ENCODE peak calls at places on chromosome X, in eight cellular contexts. G is activated CD8-positive, alpha-beta T cell treated with anti-CD3 and anti-CD28 coated beads for 36 hours; E is HFF-Myc; P is A549; D is AG04450; H is Calu3; X is fibroblast of the aortic adventitia; Q is HepG2. J is an unnamed sample.

GRCh38 chrX:78555401-78555980 is 103.6 kb downstream of the RTL3 start:
- DNase-seq in H (no peak), D (no peak), X (peak; percentile 19), P (no peak), Q (no peak), G (no peak), E (no peak), J (no peak)

GRCh38 chrX:104987063-104987462 is 233.4 kb downstream of the TEX13A start:
- DNase-seq in P (no peak), D (no peak), H (no peak), E (no peak), Q (no peak), X (no peak), G (no peak), J (no peak)

GRCh38 chrX:3712870-3713224 is 602 bp downstream of the PRKX start:
- DNase-seq in P (no peak), H (no peak), D (no peak), E (no peak), Q (no peak), X (no peak), G (peak; percentile 9), J (no peak)

GRCh38 chrX:118164138-118164537 is 47.5 kb upstream of the KLHL13 start:
- DNase-seq in D (no peak), E (no peak), Q (no peak), X (no peak), H (no peak), P (no peak), G (no peak), J (no peak)

GRCh38 chrX:24168807-24169206 is 19.3 kb downstream of the ZFX start:
- DNase-seq in X (no peak), D (no peak), E (no peak), P (no peak), H (no peak), Q (no peak), G (peak; percentile 33), J (no peak)

GRCh38 chrX:133235830-133236229 is 17.7 kb upstream of the TFDP3 start:
- DNase-seq in G (no peak), Q (no peak), E (no peak), H (no peak), D (no peak), P (no peak), X (no peak), J (no peak)

GRCh38 chrX:135373357-135373756 is 48.4 kb upstream of the SMIM10L2A start:
- DNase-seq in P (no peak), H (no peak), E (no peak), G (no peak), D (no peak), X (no peak), Q (no peak), J (no peak)

GRCh38 chrX:129938081-129938480 is 32.1 kb downstream of the UTP14A start:
- DNase-seq in G (no peak), D (no peak), X (no peak), Q (no peak), H (no peak), P (no peak), E (no peak), J (no peak)

GRCh38 chrX:149881081-149881711 is at the start of gene MAGEA8:
- DNase-seq in D (no peak), X (no peak), G (peak; percentile 7), Q (no peak), H (no peak), P (no peak), E (no peak), J (no peak)

GRCh38 chrX:18047440-18047940 is 173.2 kb downstream of the BEND2 start:
- DNase-seq in E (no peak), X (no peak), D (no peak), H (no peak), Q (no peak), G (no peak), P (no peak), J (no peak)

GRCh38 chrX:10138726-10139125 is 18.0 kb upstream of the CLCN4 start:
- DNase-seq in Q (no peak), E (no peak), P (no peak), G (no peak), D (no peak), H (no peak), X (no peak), J (no peak)

GRCh38 chrX:77793950-77794349 is 7.9 kb upstream of the ATRX start:
- DNase-seq in G (no peak), P (no peak), X (no peak), Q (no peak), E (no peak), H (no peak), D (no peak), J (no peak)

GRCh38 chrX:40176979-40177430 is 79.2 kb upstream of the BCOR start:
- DNase-seq in D (no peak), P (no peak), G (no peak), Q (peak; percentile 50), X (no peak), H (no peak), E (no peak), J (peak; percentile 11)

GRCh38 chrX:41889317-41890025 is 33.9 kb downstream of the CASK start:
- DNase-seq in Q (peak; percentile 44), X (peak; percentile 14), G (no peak), D (no peak), E (no peak), P (peak; percentile 6), H (no peak), J (no peak)

GRCh38 chrX:40576291-40576690 is 4.5 kb upstream of the ATP6AP2 start:
- DNase-seq in P (no peak), D (no peak), Q (no peak), X (no peak), G (no peak), H (no peak), E (no peak), J (no peak)

GRCh38 chrX:154074199-154074598 is 23.3 kb downstream of the MECP2 start:
- DNase-seq in P (peak; percentile 48), Q (peak; percentile 19), E (no peak), D (no peak), X (peak; percentile 78), H (no peak), G (no peak), J (no peak)

GRCh38 chrX:10356979-10357378 is 200.2 kb downstream of the CLCN4 start:
- DNase-seq in P (no peak), X (peak; percentile 1), G (peak; percentile 1), D (no peak), Q (no peak), H (no peak), E (no peak), J (no peak)

GRCh38 chrX:137926090-137926489 is 360.2 kb downstream of the ZIC3 start:
- DNase-seq in H (no peak), P (no peak), Q (no peak), D (no peak), E (no peak), G (no peak), X (no peak), J (peak; percentile 13)
- TF ChIP-seq CTCF in H (no peak), P (peak; percentile 7), Q (peak; percentile 14), D (no peak), E (no peak), G (no peak), X (no peak), J (peak; percentile 49)

DNA sequence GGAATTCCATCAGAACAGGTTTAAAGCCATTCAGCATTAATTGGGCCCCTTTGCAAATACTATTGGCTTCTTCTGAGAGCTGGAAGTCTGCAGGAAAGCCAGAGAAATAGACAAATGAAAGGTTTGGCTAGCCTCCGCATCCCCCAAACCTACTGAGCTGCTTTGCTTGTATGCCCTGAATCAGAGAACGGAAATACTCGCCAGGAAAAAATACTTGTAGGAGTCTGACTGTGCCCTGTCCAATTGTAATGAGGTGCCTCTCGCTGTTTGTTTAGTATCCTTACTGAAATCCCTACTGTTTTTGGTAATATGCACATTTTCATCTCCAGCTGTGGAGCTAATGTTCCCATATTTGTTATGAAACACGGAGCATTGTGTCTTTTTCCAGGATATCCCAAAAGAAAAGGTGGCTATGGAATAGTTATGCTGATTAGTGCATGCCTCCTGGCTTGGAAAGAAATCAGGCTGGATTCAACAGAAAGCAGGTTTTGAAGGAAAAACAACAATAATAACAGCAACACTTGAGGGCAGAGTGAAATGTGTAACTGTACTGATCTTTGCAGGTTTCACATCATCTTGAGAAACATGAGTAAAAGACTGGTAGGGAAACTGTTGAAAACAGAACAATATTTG is 50.7 kb upstream of the NLGN4X start:
- DNase-seq in G (no peak), E (no peak), Q (no peak), D (no peak), H (no peak), P (no peak), X (no peak), J (no peak)
- TF ChIP-seq CTCF in G (no peak), E (no peak), Q (no peak), D (no peak), H (no peak), P (no peak), X (no peak), J (no peak)

GRCh38 chrX:76454456-76454927 is 27.0 kb downstream of the MAGEE1 start:
- DNase-seq in X (peak; percentile 39), D (no peak), E (no peak), P (no peak), G (no peak), Q (peak; percentile 4), H (peak; percentile 5), J (peak; percentile 7)
- TF ChIP-seq CTCF in X (peak; percentile 67), D (peak; percentile 56), E (peak; percentile 26), P (peak; percentile 31), G (peak; percentile 44), Q (peak; percentile 53), H (no peak), J (peak; percentile 34)

GRCh38 chrX:73850124-73851013 is 287.4 kb downstream of the CHIC1 start:
- DNase-seq in X (peak; percentile 37), Q (peak; percentile 1), P (peak; percentile 3), G (peak; percentile 2), H (peak; percentile 36), D (no peak), E (no peak), J (peak; percentile 7)
- TF ChIP-seq CTCF in X (peak; percentile 24), Q (peak; percentile 40), P (peak; percentile 15), G (no peak), H (no peak), D (peak; percentile 21), E (peak; percentile 8), J (no peak)

GRCh38 chrX:94635003-94635402 is 961.0 kb downstream of the FAM133A start:
- DNase-seq in E (no peak), H (no peak), D (no peak), Q (no peak), X (no peak), G (no peak), P (no peak), J (no peak)

GRCh38 chrX:94633237-94633636 is 959.2 kb downstream of the FAM133A start:
- DNase-seq in P (no peak), E (no peak), X (no peak), D (no peak), Q (no peak), G (no peak), H (no peak), J (no peak)
- TF ChIP-seq CTCF in P (no peak), E (no peak), X (no peak), D (no peak), Q (no peak), G (no peak), H (no peak), J (no peak)

GRCh38 chrX:85114776-85115175 is 111.1 kb downstream of the APOOL start:
- DNase-seq in X (no peak), Q (no peak), E (no peak), D (no peak), G (no peak), P (no peak), H (no peak), J (no peak)
- TF ChIP-seq CTCF in X (no peak), Q (no peak), E (no peak), D (no peak), G (no peak), P (no peak), H (no peak), J (no peak)